ENCODE peak calls at places on chromosomes 13 and 19, in eight cellular contexts. P is CD8-positive, alpha-beta T cell; E is tibial artery; D is ascending aorta; H is esophagus muscularis mucosa; B is esophagus squamous epithelium; M is endothelial cell of umbilical vein; V is CD4-positive, alpha-beta T cell. U is an unnamed sample. For H3K9me3, the result is how much of the 10 kb centered on the place peaks cover.

GRCh38 chr13:22549126-22549525 is 631.7 kb upstream of the SGCG start:
- DNase-seq in P (no peak), E (no peak), D (no peak), H (no peak), B (no peak), M (no peak), V (no peak), U (no peak)

GRCh38 chr13:87779451-87779850 is 108.3 kb downstream of the SLITRK5 start:
- DNase-seq in P (no peak), E (no peak), D (no peak), H (no peak), B (no peak), M (no peak), V (no peak), U (no peak)

GRCh38 chr19:35265126-35265995 is 3.4 kb upstream of the USF2 start:
- DNase-seq in P (no peak), E (peak), D (peak), H (no peak), B (no peak), M (no peak), V (peak), U (no peak)

GRCh38 chr13:32443111-32443510 is 15.2 kb upstream of the N4BP2L1 start:
- DNase-seq in P (no peak), E (no peak), D (no peak), H (no peak), B (peak), M (peak), V (no peak), U (no peak)

GRCh38 chr19:50906217-50906616 is 5.0 kb downstream of the KLK4 start:
- DNase-seq in P (peak), E (no peak), D (no peak), H (no peak), B (no peak), M (no peak), V (no peak), U (no peak)

GRCh38 chr13:113972451-113973217 is 1.2 kb downstream of the C13orf46 start:
- DNase-seq in P (no peak), E (peak), D (no peak), H (no peak), B (no peak), M (no peak), V (no peak), U (no peak)

GRCh38 chr19:46413262-46414031 is at the start of gene CCDC8:
- DNase-seq in P (no peak), E (peak), D (peak), H (no peak), B (no peak), M (no peak), V (no peak), U (no peak)

GRCh38 chr13:112027250-112027649 is 39.7 kb upstream of the SOX1 start:
- DNase-seq in P (no peak), E (no peak), D (no peak), H (no peak), B (no peak), M (no peak), V (no peak), U (no peak)

GRCh38 chr19:35497406-35497805 is 7.1 kb upstream of the KRTDAP start:
- DNase-seq in P (no peak), E (no peak), D (no peak), H (no peak), B (no peak), M (no peak), V (no peak), U (no peak)

GRCh38 chr19:50513746-50514345 is at the start of gene ASPDH:
- DNase-seq in P (no peak), E (no peak), D (no peak), H (no peak), B (no peak), M (no peak), V (no peak), U (no peak)

GRCh38 chr19:53365899-53366493 is 491 bp downstream of the ZNF525 start:
- DNase-seq in P (no peak), E (no peak), D (no peak), H (no peak), B (no peak), M (no peak), V (no peak), U (no peak)

GRCh38 chr19:5572556-5573286 is 5.0 kb upstream of the TINCR start:
- DNase-seq in P (no peak), E (no peak), D (no peak), H (no peak), B (no peak), M (no peak), V (no peak), U (no peak)

GRCh38 chr13:113066142-113066455 is 39.5 kb upstream of the F7 start:
- DNase-seq in P (no peak), E (no peak), D (no peak), H (no peak), B (no peak), M (no peak), V (no peak), U (no peak)

GRCh38 chr13:94329754-94330551 is 149.5 kb downstream of the DCT start:
- DNase-seq in P (no peak), E (peak), D (peak), H (peak), B (no peak), M (peak), V (no peak), U (no peak)

GRCh38 chr19:6744381-6745288 is 5.2 kb downstream of the TRIP10 start:
- DNase-seq in P (no peak), E (peak), D (peak), H (peak), B (no peak), M (peak), V (no peak), U (no peak)

GRCh38 chr13:26538363-26539317 is 18.8 kb upstream of the WASF3 start:
- DNase-seq in P (no peak), E (no peak), D (no peak), H (no peak), B (no peak), M (no peak), V (no peak), U (no peak)

GRCh38 chr19:49985926-49986325 is 25.0 kb upstream of the SIGLEC11 start:
- DNase-seq in P (no peak), E (no peak), D (no peak), H (no peak), B (no peak), M (peak), V (no peak), U (no peak)

GRCh38 chr13:66501187-66501586 is 728.9 kb downstream of the PCDH9 start:
- DNase-seq in P (no peak), E (no peak), D (no peak), H (no peak), B (no peak), M (no peak), V (no peak), U (no peak)

GRCh38 chr13:91236182-91236581 is 111.3 kb upstream of the MIR17HG start:
- DNase-seq in P (no peak), E (no peak), D (no peak), H (no peak), B (no peak), M (no peak), V (no peak), U (no peak)

GRCh38 chr19:34193439-34193838 is 21.1 kb downstream of the LSM14A start:
- DNase-seq in P (no peak), E (no peak), D (no peak), H (no peak), B (no peak), M (no peak), V (no peak), U (no peak)

GRCh38 chr19:17985037-17985818 is 18.3 kb downstream of the KCNN1 start:
- DNase-seq in P (no peak), E (no peak), D (no peak), H (no peak), B (no peak), M (no peak), V (no peak), U (no peak)

GRCh38 chr13:31160857-31161582 is 684 bp downstream of the HSPH1 start:
- DNase-seq in P (peak), E (peak), D (peak), H (no peak), B (peak), M (peak), V (peak), U (no peak)

GRCh38 chr19:44753932-44754742 is 5.6 kb downstream of the BCL3 start:
- DNase-seq in P (peak), E (peak), D (peak), H (peak), B (peak), M (peak), V (peak), U (no peak)

GRCh38 chr13:75787249-75787940 is 151.3 kb downstream of the LMO7 start:
- DNase-seq in P (no peak), E (no peak), D (no peak), H (no peak), B (no peak), M (no peak), V (no peak), U (no peak)

GRCh38 chr13:50735071-50735470 is 108.4 kb downstream of the DLEU7 start:
- DNase-seq in P (no peak), E (no peak), D (no peak), H (no peak), B (no peak), M (no peak), V (no peak), U (no peak)

GRCh38 chr13:106573855-106574254 is 5.9 kb upstream of the ARGLU1 start:
- DNase-seq in P (no peak), E (peak), D (peak), H (no peak), B (no peak), M (no peak), V (no peak), U (no peak)

GRCh38 chr19:40387151-40387550 is 2.8 kb downstream of the HIPK4 start:
- DNase-seq in P (no peak), E (no peak), D (no peak), H (no peak), B (no peak), M (no peak), V (no peak), U (no peak)

GRCh38 chr19:49864890-49865289 is 2.5 kb downstream of the PNKP start:
- DNase-seq in P (no peak), E (no peak), D (no peak), H (no peak), B (no peak), M (no peak), V (no peak), U (no peak)

GRCh38 chr13:100195568-100195967 is 106.7 kb downstream of the PCCA start:
- DNase-seq in P (no peak), E (no peak), D (no peak), H (no peak), B (no peak), M (no peak), V (no peak), U (no peak)

GRCh38 chr19:40683437-40683836 is 7.0 kb downstream of the NUMBL start:
- DNase-seq in P (no peak), E (no peak), D (no peak), H (no peak), B (no peak), M (no peak), V (no peak), U (no peak)

GRCh38 chr19:30076751-30077670 is 135.0 kb downstream of the URI1 start:
- DNase-seq in P (no peak), E (peak), D (peak), H (no peak), B (no peak), M (no peak), V (peak), U (no peak)

GRCh38 chr19:19482785-19483625 is 32.3 kb downstream of the TSSK6 start:
- DNase-seq in P (no peak), E (no peak), D (no peak), H (no peak), B (no peak), M (no peak), V (no peak), U (no peak)

DNA sequence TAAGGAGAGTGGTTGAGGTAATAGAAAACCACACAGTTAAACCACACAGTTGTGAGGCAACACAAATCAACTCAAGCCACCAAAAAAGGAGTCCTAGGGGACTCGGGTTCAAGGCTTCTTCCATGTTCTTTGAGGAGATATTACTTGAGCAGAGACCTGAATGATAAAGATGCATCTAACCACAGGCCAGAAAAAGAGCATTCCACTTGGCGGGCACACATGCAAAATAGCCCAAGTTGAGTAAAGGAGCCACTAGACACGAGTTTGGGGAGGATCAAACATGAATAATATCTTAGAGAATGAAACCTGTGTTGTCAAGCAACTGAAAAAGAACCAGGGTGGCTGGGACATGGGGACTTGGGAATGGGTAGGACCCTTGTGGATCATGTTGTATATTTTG is 30.2 kb downstream of the NLRP4 start:
- DNase-seq in P (no peak), E (no peak), D (no peak), H (no peak), B (no peak), M (no peak), V (no peak), U (no peak)
- H3K9me3 ChIP-seq in P (under half), E (under half), D (under half), H (under half), B (under half), M (under half), V (under half), U (under half)

DNA sequence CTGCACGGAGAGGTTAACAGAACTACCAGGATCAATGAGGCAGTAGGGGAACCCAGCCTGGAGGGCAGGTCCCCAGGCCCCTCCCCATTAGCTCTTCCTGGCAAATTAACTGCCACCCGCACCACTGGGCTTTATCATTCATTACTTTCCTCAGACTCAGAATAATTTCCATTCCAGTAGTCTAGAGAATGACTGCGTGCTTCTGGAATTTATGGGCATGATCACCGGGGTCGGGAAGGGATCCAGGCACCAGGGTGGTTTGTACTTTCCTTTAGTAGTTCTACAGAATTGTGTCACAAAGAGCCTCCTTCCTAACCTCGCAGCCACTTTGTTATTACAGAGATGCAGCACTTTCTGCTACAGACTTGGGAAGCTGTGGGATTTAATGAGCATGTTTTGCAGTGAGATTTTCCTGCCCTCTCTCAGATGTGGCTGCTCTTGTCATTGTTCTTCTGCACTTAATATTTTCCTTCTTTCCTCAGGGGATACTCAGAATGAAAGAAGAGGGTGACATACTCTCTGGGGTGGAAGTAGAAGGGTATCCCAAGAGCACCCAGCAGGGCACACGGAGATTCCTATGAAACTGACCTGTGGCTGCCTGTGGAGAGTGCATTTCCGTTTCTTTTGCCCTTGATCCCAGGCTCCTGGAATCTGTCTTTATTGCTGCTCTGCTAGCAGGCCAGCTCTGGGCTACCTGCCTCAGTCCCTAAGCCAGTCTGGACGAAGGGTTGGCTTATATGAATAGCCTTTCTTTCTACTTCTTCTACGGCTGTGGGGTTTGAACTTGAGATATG is 285.0 kb upstream of the SLC10A2 start:
- DNase-seq in P (no peak), E (no peak), D (no peak), H (no peak), B (no peak), M (no peak), V (no peak), U (no peak)
- H3K9me3 ChIP-seq in P (under half), E (under half), D (under half), H (under half), B (under half), M (under half), V (under half), U (under half)

GRCh38 chr19:57106646-57107235 is 13.0 kb upstream of the USP29 start:
- DNase-seq in P (no peak), E (no peak), D (no peak), H (no peak), B (no peak), M (no peak), V (no peak), U (no peak)
- H3K9me3 ChIP-seq in P (under half), E (under half), D (under half), H (under half), B (under half), M (under half), V (under half), U (under half)

GRCh38 chr19:11950312-11950711 is 14.5 kb upstream of the ZNF763 start:
- DNase-seq in P (no peak), E (no peak), D (no peak), H (no peak), B (no peak), M (no peak), V (no peak), U (no peak)
- H3K9me3 ChIP-seq in P (under half), E (half or more), D (half or more), H (under half), B (half or more), M (under half), V (half or more), U (half or more)

DNA sequence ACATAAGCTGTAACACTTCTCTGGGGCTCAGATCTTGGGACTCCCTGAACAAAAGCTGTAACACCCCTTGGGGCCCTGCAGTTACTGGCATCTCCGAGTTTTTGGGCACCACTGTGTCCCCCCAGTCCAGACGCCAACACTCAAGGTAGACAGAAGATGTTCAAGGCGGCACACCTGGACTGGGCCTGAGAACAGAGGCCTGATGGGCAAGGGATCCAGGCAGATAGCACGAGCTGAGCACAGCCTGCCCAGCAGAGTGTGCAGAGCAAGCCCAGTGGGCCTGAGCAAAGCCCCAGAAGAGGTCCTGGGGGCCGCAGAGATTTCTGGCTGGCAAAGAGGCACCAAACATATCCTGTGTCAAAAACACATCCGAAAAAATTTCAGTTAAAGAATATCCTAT is 1163.3 kb upstream of the PRR20A start:
- DNase-seq in P (no peak), E (no peak), D (no peak), H (no peak), B (no peak), M (no peak), V (no peak), U (no peak)
- H3K9me3 ChIP-seq in P (under half), E (under half), D (under half), H (under half), B (under half), M (under half), V (under half), U (under half)

GRCh38 chr13:74117207-74117705 is 16.9 kb downstream of the KLF12 start:
- DNase-seq in P (no peak), E (no peak), D (no peak), H (no peak), B (no peak), M (peak), V (no peak), U (no peak)
- H3K9me3 ChIP-seq in P (under half), E (under half), D (under half), H (under half), B (under half), M (under half), V (under half), U (under half)

U was measured in keratinocyte.